ENCODE peak calls at places on chromosomes 5 and 9, in five cellular contexts. One of them, this sample, is unnamed.
A peak's percentile ranks its signal among the peaks of the same experiment; 100 is the strongest.

GRCh38 chr5:88833371-88834107 is 49.4 kb downstream of the MEF2C start:
- DNase-seq in H1: no peak
- DNase-seq in IMR-90: peak; percentile 74
- DNase-seq in neuronal stem cell: no peak
- DNase-seq in mesenchymal stem cell: peak; percentile 51
- DNase-seq in this sample: no peak

GRCh38 chr9:36788534-36788933 is 215.8 kb downstream of the MELK start:
- DNase-seq in H1: no peak
- DNase-seq in IMR-90: no peak
- DNase-seq in neuronal stem cell: no peak
- DNase-seq in mesenchymal stem cell: peak; percentile 5
- DNase-seq in this sample: no peak

GRCh38 chr9:88651682-88652633 is 117.0 kb downstream of the NXNL2 start:
- DNase-seq in H1: no peak
- DNase-seq in IMR-90: peak; percentile 99
- DNase-seq in neuronal stem cell: no peak
- DNase-seq in mesenchymal stem cell: peak; percentile 98
- DNase-seq in this sample: peak; percentile 92

GRCh38 chr9:113523421-113524141 is 60.1 kb downstream of the RGS3 start:
- DNase-seq in H1: no peak
- DNase-seq in IMR-90: no peak
- DNase-seq in neuronal stem cell: no peak
- DNase-seq in mesenchymal stem cell: peak; percentile 40
- DNase-seq in this sample: peak; percentile 20

GRCh38 chr5:82163459-82164108 is 114.6 kb downstream of the RPS23 start:
- DNase-seq in H1: no peak
- DNase-seq in IMR-90: peak; percentile 43
- DNase-seq in neuronal stem cell: no peak
- DNase-seq in mesenchymal stem cell: no peak
- DNase-seq in this sample: no peak

GRCh38 chr9:38622961-38623360 is 2.6 kb upstream of the ANKRD18A start:
- DNase-seq in H1: no peak
- DNase-seq in IMR-90: no peak
- DNase-seq in neuronal stem cell: no peak
- DNase-seq in mesenchymal stem cell: no peak
- DNase-seq in this sample: no peak

GRCh38 chr9:96554801-96555566 is 64.7 kb downstream of the CDC14B start:
- DNase-seq in H1: no peak
- DNase-seq in IMR-90: peak; percentile 62
- DNase-seq in neuronal stem cell: no peak
- DNase-seq in mesenchymal stem cell: peak; percentile 24
- DNase-seq in this sample: no peak

GRCh38 chr5:77784735-77785134 is 8.6 kb upstream of the TBCA start:
- DNase-seq in H1: no peak
- DNase-seq in IMR-90: no peak
- DNase-seq in neuronal stem cell: no peak
- DNase-seq in mesenchymal stem cell: no peak
- DNase-seq in this sample: no peak

GRCh38 chr9:2017459-2018161 is 2.5 kb downstream of the SMARCA2 start:
- DNase-seq in H1: no peak
- DNase-seq in IMR-90: peak; percentile 80
- DNase-seq in neuronal stem cell: peak; percentile 30
- DNase-seq in mesenchymal stem cell: peak; percentile 89
- DNase-seq in this sample: peak; percentile 80

GRCh38 chr5:136201870-136202269 is 8.9 kb upstream of the SMIM32 start:
- DNase-seq in H1: no peak
- DNase-seq in IMR-90: no peak
- DNase-seq in neuronal stem cell: no peak
- DNase-seq in mesenchymal stem cell: no peak
- DNase-seq in this sample: no peak
- H2AK5ac ChIP-seq in H1: no peak overlapping the region
- H2AK5ac ChIP-seq in IMR-90: no peak overlapping the region
- H2AK5ac ChIP-seq in neuronal stem cell: no peak overlapping the region
- H2AK5ac ChIP-seq in mesenchymal stem cell: no peak overlapping the region
- H2AK5ac ChIP-seq in this sample: no peak overlapping the region

DNA sequence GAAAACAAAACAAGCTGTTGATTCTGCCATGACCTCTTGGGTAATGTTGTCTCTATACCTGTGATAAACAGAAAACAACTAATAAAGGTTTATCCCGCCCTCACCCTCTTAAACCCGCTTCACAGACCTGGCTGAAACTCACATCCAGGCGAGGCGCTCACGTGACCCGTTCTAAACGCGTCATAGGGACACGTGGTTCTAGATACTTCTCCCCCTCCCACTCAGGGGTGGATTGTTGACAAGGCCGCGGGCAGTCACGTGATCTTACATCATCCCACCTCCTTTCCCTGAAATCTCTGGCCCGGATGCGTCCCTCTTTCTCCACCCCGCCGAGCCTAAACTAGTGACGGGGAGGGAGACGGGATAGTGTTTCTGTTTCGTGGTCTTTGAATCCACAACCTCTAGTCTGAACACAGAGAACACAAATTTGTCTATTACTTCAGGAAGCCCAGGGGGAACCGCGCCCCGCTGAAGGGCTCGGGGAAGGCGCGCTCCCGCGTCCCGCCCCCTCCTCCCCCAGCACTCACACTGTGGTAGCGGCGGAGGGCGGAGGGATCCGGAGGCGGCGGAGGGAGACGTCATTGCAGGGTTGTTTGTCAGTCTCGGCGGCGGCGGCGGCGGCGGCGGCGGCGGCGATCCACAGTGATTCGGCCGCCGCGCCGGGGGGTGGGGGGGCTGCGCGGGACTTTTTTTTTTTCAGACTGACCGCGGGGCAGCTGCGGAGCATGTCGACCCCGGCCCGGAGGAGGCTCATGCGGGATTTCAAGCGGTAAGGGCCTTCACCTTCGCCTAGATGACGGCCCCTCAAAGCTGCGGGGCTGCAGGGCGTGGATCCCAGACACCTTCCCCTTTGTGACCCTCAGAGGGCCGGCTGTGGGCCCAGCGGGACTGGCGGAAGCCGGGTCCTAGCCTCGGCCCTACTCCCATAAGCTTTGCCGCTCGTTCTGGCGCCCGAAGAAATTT is at the start of gene UBE2B:
- DNase-seq in H1: peak; percentile 92
- DNase-seq in IMR-90: peak; percentile 100
- DNase-seq in neuronal stem cell: peak; percentile 96
- DNase-seq in mesenchymal stem cell: peak; percentile 100
- DNase-seq in this sample: peak; percentile 99
- H3K9ac ChIP-seq in H1: peak within 1 kb of the TSS; percentile 98
- H3K9ac ChIP-seq in IMR-90: peak within 1 kb of the TSS; percentile 94
- H3K9ac ChIP-seq in neuronal stem cell: peak within 1 kb of the TSS; percentile 98
- H3K9ac ChIP-seq in mesenchymal stem cell: peak within 1 kb of the TSS; percentile 100
- H3K9ac ChIP-seq in this sample: peak within 1 kb of the TSS; percentile 98

GRCh38 chr5:60805470-60805869 is 38.6 kb downstream of the ELOVL7 start:
- DNase-seq in H1: no peak
- DNase-seq in IMR-90: no peak
- DNase-seq in neuronal stem cell: no peak
- DNase-seq in mesenchymal stem cell: no peak
- DNase-seq in this sample: no peak
- H2AK5ac ChIP-seq in H1: no peak overlapping the region
- H2AK5ac ChIP-seq in IMR-90: no peak overlapping the region
- H2AK5ac ChIP-seq in neuronal stem cell: no peak overlapping the region
- H2AK5ac ChIP-seq in mesenchymal stem cell: no peak overlapping the region
- H2AK5ac ChIP-seq in this sample: no peak overlapping the region

GRCh38 chr9:129138476-129139232 is 27.4 kb downstream of the PTPA start:
- DNase-seq in H1: no peak
- DNase-seq in IMR-90: peak; percentile 40
- DNase-seq in neuronal stem cell: no peak
- DNase-seq in mesenchymal stem cell: peak; percentile 79
- DNase-seq in this sample: no peak
- H3K9ac ChIP-seq in H1: no peak overlapping the region
- H3K9ac ChIP-seq in IMR-90: peak overlapping the region; percentile 34
- H3K9ac ChIP-seq in neuronal stem cell: no peak overlapping the region
- H3K9ac ChIP-seq in mesenchymal stem cell: peak overlapping the region; percentile 94
- H3K9ac ChIP-seq in this sample: peak overlapping the region; percentile 17

This sample was measured in trophoblast cell.